ENCODE peak calls at places on chromosomes 6 and 20, in five cellular contexts. E, B, S, Y and V are unnamed samples.

GRCh38 chr6:167145468-167145867 is 12.3 kb downstream of the GPR31 start:
- DNase-seq in E (no peak), B (no peak), S (no peak), Y (no peak), V (no peak)

GRCh38 chr20:58025233-58025632 is 203.2 kb downstream of the ANKRD60 start:
- DNase-seq in E (no peak), B (no peak), S (no peak), Y (no peak), V (no peak)

GRCh38 chr6:14917101-14917500 is 328.8 kb upstream of the JARID2 start:
- DNase-seq in E (no peak), B (no peak), S (no peak), Y (no peak), V (no peak)

GRCh38 chr6:150025201-150025917 is at the start of gene RAET1L:
- DNase-seq in E (no peak), B (no peak), S (no peak), Y (no peak), V (no peak)

GRCh38 chr20:32205502-32206382 is 1.8 kb downstream of the PLAGL2 start:
- DNase-seq in E (no peak), B (no peak), S (no peak), Y (peak; percentile 63), V (no peak)

GRCh38 chr6:16432075-16433032 is 194.0 kb downstream of the GMPR start:
- DNase-seq in E (no peak), B (no peak), S (no peak), Y (no peak), V (no peak)

GRCh38 chr20:57650756-57651483 is 30.7 kb upstream of the ZBP1 start:
- DNase-seq in E (peak; percentile 5), B (no peak), S (no peak), Y (no peak), V (no peak)

GRCh38 chr20:3158968-3159431 is 665 bp downstream of the FASTKD5 start:
- DNase-seq in E (no peak), B (no peak), S (no peak), Y (peak; percentile 17), V (no peak)

GRCh38 chr6:63496388-63496804 is 75.9 kb upstream of the LOC128125822 start:
- DNase-seq in E (no peak), B (no peak), S (peak; percentile 70), Y (no peak), V (no peak)

GRCh38 chr6:30703011-30703410 is 12.2 kb upstream of the NRM start:
- DNase-seq in E (no peak), B (no peak), S (no peak), Y (no peak), V (no peak)

GRCh38 chr6:113347420-113347819 is 509.7 kb upstream of the MARCKS start:
- DNase-seq in E (no peak), B (no peak), S (no peak), Y (no peak), V (no peak)

GRCh38 chr6:72948153-72948552 is 277.1 kb downstream of the KHDC1L start:
- DNase-seq in E (no peak), B (no peak), S (no peak), Y (no peak), V (no peak)

GRCh38 chr20:25237610-25238318 is 10.1 kb upstream of the PYGB start:
- DNase-seq in E (no peak), B (no peak), S (peak; percentile 90), Y (peak; percentile 98), V (peak; percentile 28)

GRCh38 chr6:31355540-31355988 is 1.4 kb downstream of the HLA-B start:
- DNase-seq in E (no peak), B (no peak), S (no peak), Y (no peak), V (no peak)

GRCh38 chr6:54083301-54083700 is 27.9 kb upstream of the MLIP start:
- DNase-seq in E (no peak), B (no peak), S (no peak), Y (no peak), V (no peak)

GRCh38 chr6:16301511-16301910 is 63.1 kb downstream of the GMPR start:
- DNase-seq in E (peak; percentile 71), B (no peak), S (no peak), Y (no peak), V (no peak)

GRCh38 chr20:58538752-58539151 is 23.6 kb upstream of the APCDD1L start:
- DNase-seq in E (no peak), B (no peak), S (no peak), Y (no peak), V (no peak)

GRCh38 chr6:14046476-14047068 is 71.0 kb upstream of the CD83 start:
- DNase-seq in E (peak; percentile 66), B (peak; percentile 38), S (peak; percentile 30), Y (peak; percentile 70), V (no peak)

GRCh38 chr6:169722362-169723199 is 1.7 kb downstream of the PHF10 start:
- DNase-seq in E (peak; percentile 36), B (peak; percentile 29), S (peak; percentile 81), Y (peak; percentile 45), V (no peak)

GRCh38 chr20:1185781-1186334 is 1.1 kb upstream of the TMEM74B start:
- DNase-seq in E (peak; percentile 83), B (peak; percentile 57), S (peak; percentile 63), Y (peak; percentile 64), V (peak; percentile 22)